ENCODE peak calls at places on chromosomes 13 and 19, in eight cellular contexts. S is GM23338; J is PC-3; K is thyroid gland; O is T-helper 2 cell; T is hypothalamus; Y is activated CD8-positive, alpha-beta memory T cell treated with anti-CD3 and anti-CD28 coated beads, Interleukin-2, amount 50 U/mL, for 48 hours; E is activated CD4-positive, alpha-beta T cell treated with anti-CD3 and anti-CD28 coated beads, Interleukin-2, amount 10 ng/mL, durations not matched to agents 7 days and 5 days. N is an unnamed sample.
A peak's percentile ranks its signal among the peaks of the same experiment; 100 is the strongest.

GRCh38 chr13:97499181-97499580 is 65.2 kb downstream of the RAP2A start:
- DNase-seq in S (no peak), J (peak; percentile 52), K (no peak), O (no peak), T (no peak), Y (no peak), E (no peak), N (no peak)

GRCh38 chr13:110503037-110503901 is 58.3 kb downstream of the RAB20 start:
- DNase-seq in S (no peak), J (no peak), K (no peak), O (no peak), T (no peak), Y (no peak), E (no peak), N (no peak)

GRCh38 chr13:19264711-19265110 is 83.1 kb upstream of the TUBA3C start:
- DNase-seq in S (no peak), J (no peak), K (no peak), O (no peak), T (no peak), Y (no peak), E (no peak), N (no peak)

GRCh38 chr19:49895566-49896297 is 955 bp downstream of the IL4I1 start:
- DNase-seq in S (no peak), J (no peak), K (no peak), O (no peak), T (no peak), Y (peak; percentile 74), E (no peak), N (no peak)

GRCh38 chr19:28602675-28603298 is 610.2 kb downstream of the UQCRFS1 start:
- DNase-seq in S (no peak), J (no peak), K (no peak), O (no peak), T (no peak), Y (no peak), E (no peak), N (no peak)

GRCh38 chr13:23087884-23088283 is 92.9 kb upstream of the SGCG start:
- DNase-seq in S (peak; percentile 70), J (peak; percentile 31), K (no peak), O (no peak), T (no peak), Y (no peak), E (peak; percentile 7), N (no peak)

GRCh38 chr19:35256566-35256965 is 7.8 kb downstream of the LSR start:
- DNase-seq in S (no peak), J (no peak), K (no peak), O (no peak), T (no peak), Y (no peak), E (no peak), N (no peak)

GRCh38 chr13:114018461-114019055 is 44.7 kb upstream of the C13orf46 start:
- DNase-seq in S (no peak), J (no peak), K (no peak), O (no peak), T (no peak), Y (no peak), E (no peak), N (no peak)

GRCh38 chr13:74251778-74252519 is 117.7 kb upstream of the KLF12 start:
- DNase-seq in S (no peak), J (peak; percentile 44), K (peak; percentile 4), O (no peak), T (no peak), Y (no peak), E (no peak), N (no peak)

GRCh38 chr19:2243274-2244121 is 5.6 kb upstream of the AMH start:
- DNase-seq in S (no peak), J (no peak), K (no peak), O (no peak), T (no peak), Y (no peak), E (no peak), N (no peak)

GRCh38 chr19:3450796-3451411 is 29.4 kb downstream of the SMIM24 start:
- DNase-seq in S (no peak), J (peak; percentile 74), K (peak; percentile 37), O (no peak), T (no peak), Y (no peak), E (no peak), N (peak; percentile 78)

GRCh38 chr13:39918837-39919236 is 263.4 kb downstream of the COG6 start:
- DNase-seq in S (no peak), J (no peak), K (no peak), O (no peak), T (no peak), Y (no peak), E (no peak), N (no peak)

GRCh38 chr19:12656899-12657571 is 9.5 kb downstream of the MAN2B1 start:
- DNase-seq in S (peak; percentile 98), J (no peak), K (no peak), O (no peak), T (no peak), Y (peak; percentile 71), E (no peak), N (no peak)

GRCh38 chr19:48480151-48480475 is 10.9 kb downstream of the CYTH2 start:
- DNase-seq in S (peak; percentile 91), J (no peak), K (peak; percentile 33), O (no peak), T (peak; percentile 54), Y (peak; percentile 72), E (peak; percentile 43), N (peak; percentile 77)

GRCh38 chr13:46086985-46087384 is 17.8 kb downstream of the CPB2 start:
- DNase-seq in S (no peak), J (no peak), K (no peak), O (no peak), T (no peak), Y (no peak), E (no peak), N (no peak)

GRCh38 chr19:50317115-50317514 is 12.1 kb downstream of the KCNC3 start:
- DNase-seq in S (no peak), J (no peak), K (no peak), O (no peak), T (no peak), Y (no peak), E (no peak), N (peak; percentile 26)

GRCh38 chr19:52190679-52191293 is 934 bp downstream of the PPP2R1A start:
- DNase-seq in S (peak; percentile 58), J (peak; percentile 30), K (peak; percentile 55), O (no peak), T (no peak), Y (no peak), E (no peak), N (peak; percentile 70)

GRCh38 chr13:77516342-77516789 is 19.1 kb upstream of the SCEL start:
- DNase-seq in S (peak; percentile 12), J (peak; percentile 82), K (peak; percentile 58), O (no peak), T (no peak), Y (no peak), E (no peak), N (no peak)

GRCh38 chr19:53971608-53972007 is 8.9 kb downstream of the CACNG8 start:
- DNase-seq in S (peak; percentile 30), J (no peak), K (no peak), O (no peak), T (no peak), Y (no peak), E (no peak), N (no peak)

GRCh38 chr13:38980628-38981078 is 10.0 kb downstream of the STOML3 start:
- DNase-seq in S (no peak), J (no peak), K (no peak), O (no peak), T (no peak), Y (no peak), E (no peak), N (no peak)

GRCh38 chr19:40245506-40246128 is 19.1 kb upstream of the CCNP start:
- DNase-seq in S (no peak), J (no peak), K (no peak), O (no peak), T (no peak), Y (no peak), E (no peak), N (no peak)

GRCh38 chr13:57630661-57631606 is 610 bp upstream of the PCDH17 start:
- DNase-seq in S (peak; percentile 46), J (peak; percentile 14), K (peak; percentile 3), O (no peak), T (peak; percentile 8), Y (no peak), E (no peak), N (peak; percentile 41)

GRCh38 chr13:50125556-50126377 is 110.5 kb downstream of the KCNRG start:
- DNase-seq in S (peak; percentile 91), J (peak; percentile 53), K (peak; percentile 92), O (peak; percentile 87), T (peak; percentile 94), Y (peak; percentile 84), E (peak; percentile 81), N (peak; percentile 99)

GRCh38 chr19:11729586-11729985 is 9.2 kb downstream of the ZNF823 start:
- DNase-seq in S (no peak), J (peak; percentile 67), K (no peak), O (no peak), T (no peak), Y (no peak), E (no peak), N (no peak)

GRCh38 chr13:106480511-106480910 is 55.0 kb downstream of the EFNB2 start:
- DNase-seq in S (no peak), J (no peak), K (no peak), O (no peak), T (no peak), Y (no peak), E (no peak), N (no peak)

GRCh38 chr13:90403330-90404082 is 944.0 kb upstream of the MIR17HG start:
- DNase-seq in S (no peak), J (no peak), K (no peak), O (no peak), T (no peak), Y (no peak), E (no peak), N (no peak)

GRCh38 chr13:99258210-99258860 is at the start of gene GPR18:
- DNase-seq in S (no peak), J (no peak), K (no peak), O (no peak), T (no peak), Y (no peak), E (peak; percentile 60), N (no peak)

GRCh38 chr13:113860579-113861432 is 3.1 kb downstream of the GAS6 start:
- DNase-seq in S (peak; percentile 87), J (peak; percentile 11), K (peak; percentile 75), O (no peak), T (no peak), Y (peak; percentile 43), E (no peak), N (peak; percentile 80)

GRCh38 chr13:59665736-59666135 is 498.0 kb downstream of the DIAPH3 start:
- DNase-seq in S (no peak), J (no peak), K (no peak), O (no peak), T (no peak), Y (no peak), E (no peak), N (no peak)

GRCh38 chr13:72205773-72206172 is 338.8 kb upstream of the DACH1 start:
- DNase-seq in S (no peak), J (peak; percentile 69), K (no peak), O (no peak), T (no peak), Y (no peak), E (no peak), N (no peak)